ENCODE peak calls at places on chromosome 21, in ten cellular contexts. J, C, D, Z, H, Y, A, I, N and B are unnamed samples.

GRCh38 chr21:26123012-26123411 is 47.6 kb downstream of the APP start:
- DNase-seq in J (no peak), C (no peak), D (no peak), Z (peak), H (no peak), Y (no peak), A (no peak), I (no peak), N (no peak), B (no peak)

GRCh38 chr21:14318598-14318997 is 64.3 kb downstream of the HSPA13 start:
- DNase-seq in J (no peak), C (no peak), D (no peak), Z (no peak), H (no peak), Y (no peak), A (no peak), I (no peak), N (no peak), B (no peak)

GRCh38 chr21:34880401-34880800 is 168.7 kb downstream of the RUNX1 start:
- DNase-seq in J (no peak), C (no peak), D (no peak), Z (no peak), H (no peak), Y (no peak), A (no peak), I (no peak), N (no peak), B (no peak)

GRCh38 chr21:44732956-44733355 is 21.6 kb upstream of the TSPEAR start:
- DNase-seq in J (no peak), C (no peak), D (no peak), Z (no peak), H (no peak), Y (no peak), A (no peak), I (no peak), N (no peak), B (no peak)

GRCh38 chr21:44285547-44285992 is at the start of gene AIRE:
- DNase-seq in J (no peak), C (no peak), D (no peak), Z (no peak), H (no peak), Y (no peak), A (no peak), I (no peak), N (no peak), B (no peak)

GRCh38 chr21:41953831-41954653 is at the start of gene C2CD2:
- DNase-seq in J (peak), C (peak), D (no peak), Z (peak), H (peak), Y (peak), A (peak), I (no peak), N (peak), B (no peak)

GRCh38 chr21:39004776-39005605 is 178.3 kb downstream of the PSMG1 start:
- DNase-seq in J (peak), C (no peak), D (peak), Z (peak), H (no peak), Y (peak), A (peak), I (no peak), N (peak), B (no peak)

GRCh38 chr21:42279888-42280287 is 35.3 kb downstream of the TFF3 start:
- DNase-seq in J (no peak), C (no peak), D (no peak), Z (no peak), H (no peak), Y (no peak), A (no peak), I (no peak), N (no peak), B (no peak)

GRCh38 chr21:27320868-27321267 is 354.0 kb upstream of the ADAMTS5 start:
- DNase-seq in J (no peak), C (no peak), D (no peak), Z (no peak), H (no peak), Y (no peak), A (no peak), I (no peak), N (no peak), B (no peak)

GRCh38 chr21:41411449-41412089 is 14.5 kb upstream of the MX1 start:
- DNase-seq in J (no peak), C (no peak), D (no peak), Z (no peak), H (peak), Y (peak), A (no peak), I (no peak), N (peak), B (no peak)

GRCh38 chr21:35367558-35367957 is 318.5 kb upstream of the RUNX1 start:
- DNase-seq in J (no peak), C (no peak), D (no peak), Z (no peak), H (no peak), Y (no peak), A (no peak), I (no peak), N (no peak), B (no peak)

GRCh38 chr21:36516271-36516670 is 36.3 kb upstream of the CLDN14 start:
- DNase-seq in J (no peak), C (no peak), D (no peak), Z (no peak), H (no peak), Y (no peak), A (no peak), I (no peak), N (no peak), B (no peak)

GRCh38 chr21:46095106-46095719 is 2.7 kb upstream of the COL6A2 start:
- DNase-seq in J (no peak), C (no peak), D (no peak), Z (no peak), H (peak), Y (no peak), A (peak), I (peak), N (no peak), B (no peak)

GRCh38 chr21:45494851-45495680 is 47.2 kb downstream of the SLC19A1 start:
- DNase-seq in J (no peak), C (no peak), D (no peak), Z (no peak), H (no peak), Y (no peak), A (no peak), I (no peak), N (no peak), B (no peak)

GRCh38 chr21:41216486-41216885 is 48.5 kb downstream of the BACE2 start:
- DNase-seq in J (no peak), C (no peak), D (no peak), Z (no peak), H (no peak), Y (no peak), A (no peak), I (no peak), N (no peak), B (no peak)

GRCh38 chr21:31203371-31204054 is 140.5 kb downstream of the TIAM1 start:
- DNase-seq in J (no peak), C (no peak), D (no peak), Z (no peak), H (no peak), Y (no peak), A (no peak), I (no peak), N (no peak), B (no peak)

GRCh38 chr21:34129039-34129891 is 55.9 kb downstream of the MRPS6 start:
- DNase-seq in J (peak), C (peak), D (peak), Z (peak), H (peak), Y (peak), A (no peak), I (no peak), N (peak), B (peak)

GRCh38 chr21:45528028-45528705 is 14.1 kb downstream of the SLC19A1 start:
- DNase-seq in J (no peak), C (no peak), D (peak), Z (no peak), H (peak), Y (no peak), A (no peak), I (no peak), N (no peak), B (no peak)

GRCh38 chr21:28193189-28193588 is 799.5 kb downstream of the LTN1 start:
- DNase-seq in J (peak), C (peak), D (no peak), Z (no peak), H (no peak), Y (no peak), A (no peak), I (no peak), N (no peak), B (no peak)

GRCh38 chr21:16976132-16976666 is 536.6 kb upstream of the CXADR start:
- DNase-seq in J (no peak), C (no peak), D (no peak), Z (peak), H (no peak), Y (no peak), A (no peak), I (no peak), N (no peak), B (no peak)

GRCh38 chr21:38384246-38384576 is 114.1 kb downstream of the ERG start:
- DNase-seq in J (no peak), C (no peak), D (no peak), Z (no peak), H (no peak), Y (no peak), A (no peak), I (no peak), N (no peak), B (no peak)